ENCODE peak calls at places on chromosome 22, in nine cellular contexts. Z is GM23338, A is heart right ventricle, D is HCT116, H is IMR-90, P is right lobe of liver, B is right atrium auricular region, S is transverse colon, X is WERI-Rb-1. J is an unnamed sample. For H3K27me3, the result is how much of the 10 kb centered on the place peaks cover.

GRCh38 chr22:40237241-40237640 is 59.5 kb downstream of the TNRC6B start:
- DNase-seq in Z (no peak), A (no peak), D (no peak), H (no peak), P (no peak), B (no peak), S (no peak), X (no peak), J (no peak)

GRCh38 chr22:48936391-48936790 is 891.3 kb downstream of the BRD1 start:
- DNase-seq in Z (no peak), A (no peak), D (no peak), H (no peak), P (no peak), B (peak), S (no peak), X (no peak), J (no peak)

GRCh38 chr22:43207849-43208702 is 21.1 kb upstream of the TTLL12 start:
- DNase-seq in Z (no peak), A (no peak), D (no peak), H (no peak), P (no peak), B (no peak), S (no peak), X (no peak), J (no peak)

GRCh38 chr22:27476729-27477128 is 324.8 kb downstream of the MN1 start:
- DNase-seq in Z (no peak), A (no peak), D (peak), H (peak), P (no peak), B (no peak), S (no peak), X (no peak), J (peak)

GRCh38 chr22:47155131-47155885 is 392.9 kb downstream of the TBC1D22A start:
- DNase-seq in Z (no peak), A (peak), D (no peak), H (no peak), P (no peak), B (no peak), S (no peak), X (no peak), J (no peak)

GRCh38 chr22:19506212-19506611 is 18.0 kb downstream of the CLDN5 start:
- DNase-seq in Z (no peak), A (no peak), D (no peak), H (no peak), P (no peak), B (no peak), S (no peak), X (no peak), J (no peak)

GRCh38 chr22:39183991-39184585 is 31.6 kb upstream of the CBX7 start:
- DNase-seq in Z (peak), A (no peak), D (peak), H (peak), P (no peak), B (no peak), S (no peak), X (no peak), J (peak)

GRCh38 chr22:38882480-38882879 is 10.5 kb upstream of the CBX6 start:
- DNase-seq in Z (no peak), A (no peak), D (no peak), H (peak), P (no peak), B (no peak), S (no peak), X (no peak), J (no peak)

GRCh38 chr22:17283423-17283822 is 64.2 kb upstream of the ADA2 start:
- DNase-seq in Z (peak), A (no peak), D (no peak), H (no peak), P (no peak), B (no peak), S (no peak), X (no peak), J (no peak)

GRCh38 chr22:32623943-32624342 is 149.3 kb downstream of the FBXO7 start:
- DNase-seq in Z (no peak), A (peak), D (no peak), H (peak), P (peak), B (peak), S (peak), X (no peak), J (peak)

GRCh38 chr22:20225693-20225966 is 42.5 kb downstream of the RTN4R start:
- DNase-seq in Z (no peak), A (no peak), D (no peak), H (no peak), P (no peak), B (no peak), S (no peak), X (no peak), J (no peak)

GRCh38 chr22:21447694-21448402 is 19.3 kb upstream of the TMEM191C start:
- DNase-seq in Z (peak), A (peak), D (no peak), H (no peak), P (no peak), B (no peak), S (no peak), X (peak), J (no peak)

GRCh38 chr22:21450320-21450831 is 16.8 kb upstream of the TMEM191C start:
- DNase-seq in Z (peak), A (no peak), D (no peak), H (no peak), P (no peak), B (no peak), S (no peak), X (no peak), J (no peak)

GRCh38 chr22:21448627-21449416 is 18.4 kb upstream of the TMEM191C start:
- DNase-seq in Z (no peak), A (no peak), D (no peak), H (no peak), P (no peak), B (no peak), S (no peak), X (no peak), J (no peak)

GRCh38 chr22:21450858-21451331 is 16.3 kb upstream of the TMEM191C start:
- DNase-seq in Z (no peak), A (peak), D (no peak), H (no peak), P (no peak), B (peak), S (no peak), X (no peak), J (no peak)

GRCh38 chr22:21449531-21450319 is 17.5 kb upstream of the TMEM191C start:
- DNase-seq in Z (no peak), A (no peak), D (no peak), H (peak), P (no peak), B (no peak), S (no peak), X (no peak), J (no peak)
- H3K27me3 ChIP-seq in Z (under half), A (under half), D (under half), H (under half), P (under half), B (under half), S (under half), X (under half), J (under half)

GRCh38 chr22:22746061-22746962 is 101.9 kb downstream of the GGTLC2 start:
- DNase-seq in Z (no peak), A (no peak), D (no peak), H (no peak), P (no peak), B (no peak), S (no peak), X (no peak), J (no peak)

GRCh38 chr22:22749167-22749758 is 104.8 kb downstream of the GGTLC2 start:
- DNase-seq in Z (no peak), A (no peak), D (no peak), H (no peak), P (no peak), B (no peak), S (no peak), X (no peak), J (no peak)

GRCh38 chr22:22748756-22749155 is 104.3 kb downstream of the GGTLC2 start:
- DNase-seq in Z (no peak), A (no peak), D (no peak), H (no peak), P (no peak), B (no peak), S (no peak), X (no peak), J (no peak)

GRCh38 chr22:22746963-22747933 is 102.8 kb downstream of the GGTLC2 start:
- DNase-seq in Z (peak), A (no peak), D (no peak), H (no peak), P (no peak), B (no peak), S (peak), X (no peak), J (no peak)

GRCh38 chr22:22748297-22748743 is 103.9 kb downstream of the GGTLC2 start:
- DNase-seq in Z (peak), A (no peak), D (no peak), H (peak), P (no peak), B (peak), S (peak), X (peak), J (peak)
- H3K27me3 ChIP-seq in Z (half or more), A (under half), D (under half), H (under half), P (under half), B (under half), S (under half), X (under half), J (under half)

GRCh38 chr22:45972868-45973212 is 4.1 kb downstream of the WNT7B start:
- DNase-seq in Z (no peak), A (no peak), D (no peak), H (no peak), P (no peak), B (no peak), S (no peak), X (no peak), J (no peak)

GRCh38 chr22:45975266-45976161 is 1.4 kb downstream of the WNT7B start:
- DNase-seq in Z (peak), A (no peak), D (no peak), H (no peak), P (no peak), B (no peak), S (no peak), X (no peak), J (no peak)

GRCh38 chr22:45976351-45977002 is 485 bp downstream of the WNT7B start:
- DNase-seq in Z (peak), A (no peak), D (no peak), H (no peak), P (no peak), B (no peak), S (no peak), X (no peak), J (no peak)

GRCh38 chr22:45972091-45972867 is 4.7 kb downstream of the WNT7B start:
- DNase-seq in Z (peak), A (no peak), D (no peak), H (no peak), P (no peak), B (no peak), S (no peak), X (no peak), J (peak)

GRCh38 chr22:45974498-45974897 is 2.5 kb downstream of the WNT7B start:
- DNase-seq in Z (no peak), A (no peak), D (no peak), H (no peak), P (no peak), B (no peak), S (no peak), X (no peak), J (no peak)
- H3K27me3 ChIP-seq in Z (half or more), A (half or more), D (under half), H (half or more), P (under half), B (half or more), S (half or more), X (half or more), J (under half)

DNA sequence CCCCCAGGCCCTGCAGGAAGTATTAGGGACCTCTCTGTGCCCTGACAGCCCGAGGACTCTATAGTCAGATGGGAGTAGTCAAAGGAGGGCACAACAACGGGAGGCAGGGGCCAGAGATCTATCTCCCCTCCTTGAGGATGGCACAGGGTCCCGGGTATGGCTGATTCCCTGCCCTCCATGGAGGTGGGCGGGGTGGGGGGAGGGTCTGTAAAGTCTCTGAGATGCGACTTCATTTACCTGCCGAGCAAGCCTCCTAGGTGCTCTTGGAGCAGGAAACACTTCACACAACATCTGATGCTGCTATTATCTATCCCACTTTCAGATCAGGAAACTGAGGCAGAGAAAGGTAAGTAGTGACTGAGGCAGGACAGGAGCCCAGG is 769 bp upstream of the CDC42EP1 start:
- DNase-seq in Z (no peak), A (no peak), D (no peak), H (no peak), P (no peak), B (no peak), S (no peak), X (no peak), J (no peak)
- H3K27me3 ChIP-seq in Z (under half), A (under half), D (under half), H (under half), P (under half), B (under half), S (under half), X (under half), J (under half)

GRCh38 chr22:22913989-22914388 is 26.4 kb downstream of the IGLL5 start:
- DNase-seq in Z (no peak), A (no peak), D (no peak), H (no peak), P (no peak), B (no peak), S (no peak), X (no peak), J (no peak)

GRCh38 chr22:22912722-22913253 is 25.2 kb downstream of the IGLL5 start:
- DNase-seq in Z (no peak), A (no peak), D (no peak), H (no peak), P (no peak), B (no peak), S (no peak), X (no peak), J (no peak)

GRCh38 chr22:22910272-22911240 is 22.9 kb downstream of the IGLL5 start:
- DNase-seq in Z (no peak), A (no peak), D (no peak), H (no peak), P (no peak), B (no peak), S (no peak), X (no peak), J (no peak)

GRCh38 chr22:22911327-22912134 is 23.9 kb downstream of the IGLL5 start:
- DNase-seq in Z (no peak), A (no peak), D (no peak), H (no peak), P (no peak), B (no peak), S (no peak), X (no peak), J (no peak)

DNA sequence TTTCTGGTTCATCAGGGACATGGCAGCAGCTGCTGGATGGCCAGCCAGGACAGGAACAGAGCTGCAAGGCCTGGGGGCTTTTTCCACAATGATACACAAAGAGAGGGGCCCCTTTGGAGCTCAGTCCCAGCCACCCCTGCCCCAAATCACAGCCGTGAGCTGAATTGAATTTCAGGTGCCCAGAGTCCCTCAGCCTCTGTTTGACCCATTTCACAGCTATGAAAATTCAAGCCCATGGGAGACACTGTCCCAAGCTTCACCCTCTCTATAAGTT is 24.5 kb downstream of the IGLL5 start:
- DNase-seq in Z (no peak), A (no peak), D (no peak), H (no peak), P (no peak), B (no peak), S (no peak), X (no peak), J (no peak)
- H3K27me3 ChIP-seq in Z (half or more), A (under half), D (half or more), H (under half), P (under half), B (under half), S (under half), X (under half), J (under half)

DNA sequence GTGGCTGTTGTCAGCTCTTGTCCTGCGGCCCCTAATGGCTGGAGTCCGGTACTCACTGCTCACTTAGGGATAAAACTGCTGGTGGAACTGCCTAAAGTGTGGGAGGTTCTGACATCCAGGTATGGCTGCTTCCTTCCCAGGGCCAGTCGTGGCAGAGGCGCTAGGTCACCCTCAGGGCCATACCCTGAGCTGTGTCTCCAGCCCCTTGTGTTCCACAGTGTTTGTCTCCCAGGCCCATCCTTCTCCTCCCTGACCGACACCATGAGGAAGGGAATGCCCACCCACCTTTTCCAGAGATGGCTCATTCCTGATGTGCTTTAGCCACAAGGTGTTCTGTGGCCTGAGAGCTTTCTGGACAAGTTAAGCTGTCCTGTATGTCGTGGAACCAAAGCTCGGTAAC is 12.4 kb upstream of the ACR start:
- DNase-seq in Z (no peak), A (no peak), D (no peak), H (no peak), P (no peak), B (no peak), S (no peak), X (no peak), J (no peak)
- H3K27me3 ChIP-seq in Z (under half), A (under half), D (under half), H (under half), P (under half), B (under half), S (under half), X (under half), J (under half)

GRCh38 chr22:22571429-22571828 is 12.4 kb upstream of the PRAME start:
- DNase-seq in Z (no peak), A (no peak), D (no peak), H (no peak), P (no peak), B (no peak), S (no peak), X (peak), J (no peak)
- H3K27me3 ChIP-seq in Z (half or more), A (under half), D (under half), H (under half), P (under half), B (under half), S (under half), X (under half), J (under half)

DNA sequence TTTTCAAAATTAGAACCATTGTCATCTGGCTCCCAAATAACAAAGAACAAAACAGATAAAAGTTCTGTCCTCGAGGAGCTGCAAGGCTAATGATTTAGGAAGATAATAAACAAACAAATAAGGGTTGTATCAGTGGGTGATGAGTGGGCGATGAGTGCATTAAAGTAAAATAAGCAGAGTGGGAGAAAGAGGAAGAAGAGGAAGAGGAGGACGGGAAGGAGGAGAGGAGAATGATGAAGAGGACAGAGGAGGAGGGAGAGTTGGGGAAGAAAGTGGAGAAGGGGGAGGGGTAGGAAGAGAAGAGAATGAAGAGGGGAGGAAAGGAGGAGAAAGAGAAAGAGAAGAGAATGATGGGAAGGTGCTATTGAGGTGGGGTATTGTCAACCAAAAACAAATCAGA is 33.4 kb upstream of the ISX start:
- DNase-seq in Z (no peak), A (no peak), D (no peak), H (no peak), P (no peak), B (no peak), S (no peak), X (no peak), J (no peak)
- H3K27me3 ChIP-seq in Z (under half), A (under half), D (under half), H (under half), P (under half), B (under half), S (under half), X (under half), J (under half)

GRCh38 chr22:44992166-44992565 is 17.6 kb downstream of the PHF21B start:
- DNase-seq in Z (no peak), A (no peak), D (no peak), H (no peak), P (no peak), B (no peak), S (no peak), X (no peak), J (no peak)
- H3K27me3 ChIP-seq in Z (under half), A (under half), D (under half), H (under half), P (under half), B (under half), S (under half), X (under half), J (under half)

J was measured in astrocyte.